ENCODE peak calls at places on chromosomes 1 and 21, in five cellular contexts. K is GM06990, T is RWPE1, V is brain microvascular endothelial cell, H is mesothelial cell of epicardium. E is an unnamed sample.

GRCh38 chr1:224182057-224182865 is 779 bp upstream of the DEGS1 start:
- DNase-seq in V (no peak), K (no peak), H (no peak), T (peak; percentile 26), E (peak; percentile 85)

GRCh38 chr1:183635112-183635605 is 424 bp downstream of the ARPC5 start:
- DNase-seq in H (peak; percentile 68), V (no peak), T (no peak), K (no peak), E (no peak)

GRCh38 chr1:85576642-85577420 is 3.7 kb upstream of the CCN1 start:
- DNase-seq in V (peak; percentile 87), K (peak; percentile 83), H (peak; percentile 92), T (peak; percentile 74), E (peak; percentile 90)

GRCh38 chr1:23010734-23011449 is 4.8 kb downstream of the TEX46 start:
- DNase-seq in T (peak; percentile 91), H (no peak), K (no peak), V (peak; percentile 90), E (no peak)

GRCh38 chr1:99645199-99645598 is 714 bp upstream of the PALMD start:
- DNase-seq in H (no peak), K (no peak), V (no peak), T (peak; percentile 65), E (no peak)

GRCh38 chr21:26842976-26843911 is 2.0 kb downstream of the ADAMTS1 start:
- DNase-seq in H (peak; percentile 88), T (peak; percentile 92), K (no peak), V (peak; percentile 96), E (no peak)

GRCh38 chr21:45016491-45017375 is 57.6 kb upstream of the ADARB1 start:
- DNase-seq in V (no peak), T (no peak), K (no peak), H (no peak), E (no peak)

GRCh38 chr1:89865498-89866385 is 44.9 kb downstream of the LRRC8D start:
- DNase-seq in H (no peak), K (no peak), T (peak; percentile 85), V (peak; percentile 57), E (no peak)

GRCh38 chr1:164604541-164604940 is 45.6 kb downstream of the PBX1 start:
- DNase-seq in T (no peak), H (no peak), V (no peak), K (no peak), E (no peak)

GRCh38 chr1:37347104-37347503 is 127.3 kb upstream of the ZC3H12A start:
- DNase-seq in V (no peak), K (no peak), T (no peak), H (no peak), E (no peak)

GRCh38 chr1:2778220-2778592 is 23.3 kb downstream of the TTC34 start:
- DNase-seq in K (no peak), V (no peak), H (no peak), T (no peak), E (peak; percentile 7)

GRCh38 chr1:216722841-216723240 is 388 bp downstream of the ESRRG start:
- DNase-seq in H (no peak), V (no peak), K (no peak), T (no peak), E (no peak)

GRCh38 chr1:174191255-174191906 is 32.1 kb downstream of the RABGAP1L start:
- DNase-seq in T (peak; percentile 43), H (no peak), V (peak; percentile 58), K (no peak), E (no peak)

GRCh38 chr1:73626326-73626725 is 571.6 kb downstream of the LRRIQ3 start:
- DNase-seq in T (no peak), H (no peak), K (no peak), V (no peak), E (no peak)

GRCh38 chr1:73623946-73624345 is 574.0 kb downstream of the LRRIQ3 start:
- DNase-seq in H (no peak), K (no peak), V (no peak), T (no peak), E (no peak)

GRCh38 chr1:73627723-73628122 is 570.3 kb downstream of the LRRIQ3 start:
- DNase-seq in K (no peak), T (no peak), V (no peak), H (no peak), E (no peak)
- TF ChIP-seq CTCF in K (no peak), T (no peak), V (no peak), H (no peak), E (no peak)

GRCh38 chr1:82775402-82776000 is 974.8 kb downstream of the ADGRL2 start:
- DNase-seq in H (no peak), T (peak; percentile 6), K (no peak), V (peak; percentile 18), E (no peak)
- TF ChIP-seq CTCF in H (no peak), T (peak; percentile 31), K (peak; percentile 26), V (peak; percentile 72), E (no peak)

GRCh38 chr1:3906672-3907020 is 6.6 kb upstream of the C1orf174 start:
- DNase-seq in K (no peak), V (no peak), H (no peak), T (no peak), E (no peak)

GRCh38 chr1:3907621-3908165 is 7.6 kb upstream of the C1orf174 start:
- DNase-seq in T (no peak), V (no peak), H (no peak), K (no peak), E (no peak)

GRCh38 chr1:3905266-3905952 is 5.3 kb upstream of the C1orf174 start:
- DNase-seq in H (no peak), K (no peak), V (no peak), T (no peak), E (no peak)

GRCh38 chr1:3905953-3906671 is 6.0 kb upstream of the C1orf174 start:
- DNase-seq in H (no peak), T (no peak), K (no peak), V (no peak), E (no peak)

DNA sequence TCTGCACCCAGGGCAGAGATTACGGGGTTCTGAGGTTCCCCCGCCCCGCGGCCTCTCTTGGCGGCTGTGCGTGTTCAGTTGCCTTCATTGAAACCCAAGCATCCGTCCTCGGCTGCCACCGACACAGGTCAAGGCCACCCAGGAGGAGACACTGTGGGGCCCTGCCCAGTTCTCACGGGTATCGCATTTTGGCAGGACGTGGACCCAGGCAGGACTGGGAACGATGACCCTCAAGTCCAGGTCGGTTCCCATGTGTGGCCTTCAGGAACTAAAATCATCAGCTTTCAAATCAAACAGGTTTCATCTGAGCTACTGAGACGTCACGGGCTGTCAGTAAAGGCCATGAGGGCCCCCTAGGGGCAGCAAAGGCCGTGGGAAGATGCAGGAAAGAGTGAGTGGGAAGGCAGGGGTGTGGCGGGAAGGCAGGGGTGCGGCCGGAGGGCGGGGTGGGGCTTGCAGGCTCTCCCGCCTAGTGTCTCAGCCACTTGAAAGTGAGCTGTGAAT is 7.0 kb upstream of the C1orf174 start:
- DNase-seq in T (no peak), V (no peak), H (no peak), K (no peak), E (no peak)
- TF ChIP-seq CTCF in T (no peak), V (peak; percentile 8), H (no peak), K (peak; percentile 30), E (no peak)

DNA sequence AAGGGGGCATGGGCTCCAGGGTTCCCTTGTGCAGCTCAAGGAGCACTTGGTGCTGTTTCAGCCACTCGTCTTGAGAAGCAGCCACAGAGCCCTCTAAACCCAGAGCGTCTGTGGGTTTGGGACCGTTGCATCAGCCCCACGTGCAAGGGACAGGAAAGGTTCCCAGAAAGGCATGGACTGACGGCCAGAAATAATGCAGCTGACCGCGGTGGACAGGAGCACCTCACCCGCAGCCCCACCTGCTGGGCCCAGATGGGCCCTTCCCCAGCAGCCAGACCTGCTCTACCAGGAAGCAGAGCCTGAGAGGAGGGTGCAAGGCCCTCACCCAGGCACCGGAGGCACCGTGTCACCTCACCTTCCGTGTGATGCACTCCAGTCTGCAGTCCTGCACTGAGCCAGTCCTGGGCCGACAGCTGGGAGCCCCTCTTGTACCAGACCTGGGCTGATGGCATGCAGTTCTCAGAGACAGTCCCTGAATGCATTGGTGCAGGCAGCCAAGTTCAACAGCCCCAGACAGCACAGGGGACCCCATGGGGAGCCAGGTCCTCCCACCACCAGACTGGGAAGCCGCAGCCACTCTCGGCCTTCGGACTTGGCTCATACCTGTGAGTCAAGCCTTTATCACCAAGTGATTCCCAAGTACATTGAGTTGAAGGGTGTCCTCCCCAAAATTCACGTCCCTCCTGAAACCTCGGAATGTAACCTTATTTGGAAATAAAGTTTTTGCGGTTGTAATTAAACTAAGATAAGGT is 4.8 kb upstream of the TFF3 start:
- DNase-seq in K (no peak), V (no peak), T (no peak), H (no peak), E (no peak)
- TF ChIP-seq CTCF in K (no peak), V (no peak), T (no peak), H (no peak), E (no peak)

GRCh38 chr1:70142120-70142519 is 63.3 kb downstream of the LRRC40 start:
- DNase-seq in T (no peak), H (no peak), V (no peak), K (no peak), E (no peak)
- TF ChIP-seq CTCF in T (no peak), H (no peak), V (peak; percentile 12), K (no peak), E (no peak)

GRCh38 chr1:225809842-225810578 is at the start of gene EPHX1:
- DNase-seq in H (peak; percentile 89), K (peak; percentile 79), T (peak; percentile 97), V (peak; percentile 85), E (peak; percentile 94)

GRCh38 chr1:225812488-225813249 is 2.7 kb downstream of the EPHX1 start:
- DNase-seq in T (no peak), H (no peak), V (no peak), K (no peak), E (no peak)

GRCh38 chr1:225813250-225813964 is 3.5 kb downstream of the EPHX1 start:
- DNase-seq in K (no peak), V (peak; percentile 37), T (peak; percentile 49), H (no peak), E (no peak)

GRCh38 chr1:225814381-225814780 is 4.5 kb downstream of the EPHX1 start:
- DNase-seq in H (no peak), T (no peak), K (no peak), V (no peak), E (no peak)

GRCh38 chr1:225811622-225812487 is 1.9 kb downstream of the EPHX1 start:
- DNase-seq in T (no peak), H (no peak), V (no peak), K (no peak), E (no peak)
- TF ChIP-seq CTCF in T (no peak), H (no peak), V (peak; percentile 66), K (peak; percentile 4), E (no peak)

E was measured in GM20000.